ENCODE peak calls at places on chromosomes 7 and 10, in five cellular contexts. J is IMR-90; F is A172; K is stimulated activated CD4-positive, alpha-beta T cell treated with anti-CD3 and anti-CD28 coated beads, Interleukin-15, amount 100 ng/mL, for 1 hour; S is T1000. N is an unnamed sample.

GRCh38 chr10:18233775-18234174 is 93.6 kb downstream of the CACNB2 start:
- DNase-seq in F (peak), J (no peak), S (no peak), K (no peak), N (no peak)

GRCh38 chr10:7409732-7410168 is 1.1 kb downstream of the SFMBT2 start:
- DNase-seq in K (no peak), J (no peak), S (no peak), F (no peak), N (no peak)

GRCh38 chr10:112588225-112588990 is 141.4 kb downstream of the VTI1A start:
- DNase-seq in F (no peak), K (no peak), J (peak), S (no peak), N (no peak)

GRCh38 chr10:62559481-62560206 is 185.5 kb downstream of the ZNF365 start:
- DNase-seq in S (no peak), F (no peak), J (no peak), K (no peak), N (no peak)

GRCh38 chr10:103895458-103896186 is 22.4 kb downstream of the STN1 start:
- DNase-seq in K (no peak), F (peak), S (no peak), J (peak), N (no peak)

GRCh38 chr7:105675873-105676484 is 94.7 kb upstream of the EFCAB10 start:
- DNase-seq in S (no peak), J (no peak), K (no peak), F (no peak), N (no peak)

GRCh38 chr10:14659626-14660196 is 115.0 kb downstream of the FAM107B start:
- DNase-seq in K (peak), S (no peak), J (no peak), F (no peak), N (no peak)

GRCh38 chr7:99679032-99679399 is 780 bp downstream of the CYP3A5 start:
- DNase-seq in K (no peak), J (peak), F (peak), S (no peak), N (no peak)

GRCh38 chr7:96330193-96330592 is 8.3 kb upstream of the SLC25A13 start:
- DNase-seq in J (no peak), S (no peak), F (no peak), K (no peak), N (no peak)

GRCh38 chr7:131895541-131896173 is 339.2 kb upstream of the PODXL start:
- DNase-seq in J (peak), S (peak), F (peak), K (no peak), N (no peak)

GRCh38 chr7:40720401-40720800 is 585.6 kb downstream of the SUGCT start:
- DNase-seq in S (no peak), J (peak), K (no peak), F (no peak), N (no peak)

GRCh38 chr7:118938845-118939244 is 714.3 kb downstream of the ANKRD7 start:
- DNase-seq in J (no peak), K (no peak), S (no peak), F (no peak), N (no peak)

GRCh38 chr7:128030263-128030998 is 806 bp downstream of the LRRC4 start:
- DNase-seq in K (no peak), S (no peak), F (no peak), J (no peak), N (no peak)

GRCh38 chr7:159205833-159206232 is 61.2 kb upstream of the VIPR2 start:
- DNase-seq in K (no peak), S (no peak), J (no peak), F (no peak), N (no peak)

GRCh38 chr10:59750155-59750945 is 2.9 kb downstream of the MRLN start:
- DNase-seq in F (no peak), K (no peak), S (no peak), J (peak), N (no peak)

GRCh38 chr7:87220734-87221215 is 1.2 kb upstream of the TMEM243 start:
- DNase-seq in J (no peak), S (no peak), F (no peak), K (no peak), N (no peak)

GRCh38 chr7:150992833-150993302 is 2.1 kb downstream of the NOS3 start:
- DNase-seq in J (no peak), K (no peak), F (no peak), S (no peak), N (no peak)

N was measured in gastrocnemius medialis.